ENCODE peak calls at places on chromosomes 7 and 10, in six cellular contexts. T is neural progenitor cell, Z is NT2/D1, S is right cardiac atrium, U is thoracic aorta, C is OCI-LY7. J is an unnamed sample. For H3K4me1, the result is how much of the 10 kb centered on the place peaks cover.

GRCh38 chr7:155234950-155235789 is 62.5 kb upstream of the INSIG1 start:
- DNase-seq in S (no peak), Z (no peak), U (no peak), T (no peak), C (no peak), J (no peak)

GRCh38 chr10:50884302-50884701 is 1.1 kb downstream of the A1CF start:
- DNase-seq in S (no peak), Z (no peak), T (no peak), U (no peak), C (no peak), J (no peak)

GRCh38 chr7:1087952-1088920 is at the start of gene GPER1:
- DNase-seq in S (peak), Z (no peak), U (peak), T (peak), C (peak), J (no peak)

GRCh38 chr10:20743142-20743541 is 154.0 kb downstream of the NEBL start:
- DNase-seq in S (no peak), U (no peak), Z (no peak), T (no peak), C (no peak), J (no peak)

GRCh38 chr7:157940497-157940896 is 603.7 kb downstream of the DNAJB6 start:
- DNase-seq in C (no peak), Z (no peak), S (no peak), T (no peak), U (no peak), J (no peak)

GRCh38 chr10:15898046-15898445 is 37.7 kb upstream of the MINDY3 start:
- DNase-seq in S (no peak), C (peak), U (no peak), T (no peak), Z (no peak), J (peak)

GRCh38 chr10:129089341-129089740 is 377.7 kb upstream of the MGMT start:
- DNase-seq in C (no peak), T (no peak), U (no peak), S (no peak), Z (no peak), J (no peak)

GRCh38 chr7:107613948-107614347 is 33.9 kb downstream of the BCAP29 start:
- DNase-seq in U (no peak), Z (no peak), S (no peak), T (no peak), C (no peak), J (no peak)

GRCh38 chr10:102555781-102556328 is 52.1 kb downstream of the SUFU start:
- DNase-seq in U (no peak), C (no peak), Z (no peak), T (no peak), S (no peak), J (peak)

GRCh38 chr7:81482600-81483186 is 287.2 kb downstream of the HGF start:
- DNase-seq in C (peak), T (peak), S (no peak), U (no peak), Z (no peak), J (no peak)

GRCh38 chr7:158447206-158448171 is 140.1 kb downstream of the PTPRN2 start:
- DNase-seq in Z (no peak), C (no peak), U (no peak), S (no peak), T (no peak), J (no peak)

GRCh38 chr10:70552585-70552984 is 50.0 kb downstream of the PRF1 start:
- DNase-seq in Z (no peak), T (no peak), U (no peak), S (no peak), C (no peak), J (no peak)

GRCh38 chr7:133807610-133808543 is 319.3 kb upstream of the LRGUK start:
- DNase-seq in T (no peak), S (no peak), Z (no peak), C (no peak), U (no peak), J (no peak)

GRCh38 chr10:89296227-89296648 is 5.6 kb upstream of the IFIT2 start:
- DNase-seq in S (peak), T (no peak), U (no peak), C (peak), Z (no peak), J (no peak)

GRCh38 chr10:71338728-71339495 is 19.9 kb downstream of the SLC29A3 start:
- DNase-seq in T (no peak), S (no peak), U (no peak), C (no peak), Z (no peak), J (no peak)

GRCh38 chr10:101828734-101829551 is 10.7 kb upstream of the OGA start:
- DNase-seq in C (no peak), U (no peak), T (no peak), Z (no peak), S (peak), J (no peak)

GRCh38 chr10:69225681-69226080 is 5.5 kb downstream of the HKDC1 start:
- DNase-seq in C (no peak), Z (no peak), S (no peak), U (no peak), T (no peak), J (no peak)

GRCh38 chr10:78584266-78584665 is 484.5 kb upstream of the ZMIZ1 start:
- DNase-seq in U (no peak), Z (no peak), S (no peak), C (no peak), T (no peak), J (no peak)
- H3K4me1 ChIP-seq in U (under half), Z (under half), S (under half), C (under half), T (under half), J (under half)

GRCh38 chr7:131094685-131095084 is 233.0 kb upstream of the MKLN1 start:
- DNase-seq in Z (no peak), T (no peak), C (no peak), S (no peak), U (no peak), J (no peak)

GRCh38 chr7:131098527-131098926 is 229.1 kb upstream of the MKLN1 start:
- DNase-seq in S (no peak), T (no peak), C (no peak), Z (no peak), U (no peak), J (no peak)

GRCh38 chr7:131095346-131095745 is 232.3 kb upstream of the MKLN1 start:
- DNase-seq in T (no peak), Z (no peak), S (peak), C (no peak), U (no peak), J (no peak)

GRCh38 chr7:131097662-131098376 is 229.9 kb upstream of the MKLN1 start:
- DNase-seq in U (no peak), T (no peak), C (no peak), S (no peak), Z (no peak), J (no peak)

GRCh38 chr7:131096267-131096927 is 231.3 kb upstream of the MKLN1 start:
- DNase-seq in S (no peak), U (no peak), Z (no peak), C (no peak), T (no peak), J (no peak)
- H3K4me1 ChIP-seq in S (under half), U (half or more), Z (under half), C (under half), T (under half), J (under half)

GRCh38 chr7:106074257-106074656 is 37.9 kb downstream of the SYPL1 start:
- DNase-seq in S (no peak), Z (no peak), T (no peak), C (peak), U (no peak), J (no peak)
- H3K4me1 ChIP-seq in S (under half), Z (under half), T (under half), C (half or more), U (under half), J (under half)

GRCh38 chr7:90266808-90267207 is 21.8 kb downstream of the CFAP69 start:
- DNase-seq in S (no peak), U (no peak), Z (no peak), T (no peak), C (no peak), J (no peak)
- H3K4me1 ChIP-seq in S (under half), U (under half), Z (under half), T (under half), C (under half), J (under half)

GRCh38 chr10:106931159-106931852 is 233.2 kb downstream of the SORCS1 start:
- DNase-seq in C (no peak), U (no peak), T (no peak), S (no peak), Z (no peak), J (no peak)
- H3K4me1 ChIP-seq in C (under half), U (under half), T (under half), S (under half), Z (under half), J (under half)

GRCh38 chr10:113022265-113022664 is 72.2 kb downstream of the TCF7L2 start:
- DNase-seq in U (no peak), Z (no peak), S (no peak), C (no peak), T (no peak), J (no peak)

GRCh38 chr10:113023017-113023416 is 73.0 kb downstream of the TCF7L2 start:
- DNase-seq in T (no peak), U (no peak), Z (no peak), C (no peak), S (no peak), J (no peak)

GRCh38 chr10:113020425-113020753 is 70.3 kb downstream of the TCF7L2 start:
- DNase-seq in S (no peak), U (no peak), C (no peak), T (no peak), Z (no peak), J (no peak)

GRCh38 chr10:113020838-113021237 is 70.8 kb downstream of the TCF7L2 start:
- DNase-seq in U (no peak), S (peak), C (no peak), Z (no peak), T (no peak), J (no peak)

DNA sequence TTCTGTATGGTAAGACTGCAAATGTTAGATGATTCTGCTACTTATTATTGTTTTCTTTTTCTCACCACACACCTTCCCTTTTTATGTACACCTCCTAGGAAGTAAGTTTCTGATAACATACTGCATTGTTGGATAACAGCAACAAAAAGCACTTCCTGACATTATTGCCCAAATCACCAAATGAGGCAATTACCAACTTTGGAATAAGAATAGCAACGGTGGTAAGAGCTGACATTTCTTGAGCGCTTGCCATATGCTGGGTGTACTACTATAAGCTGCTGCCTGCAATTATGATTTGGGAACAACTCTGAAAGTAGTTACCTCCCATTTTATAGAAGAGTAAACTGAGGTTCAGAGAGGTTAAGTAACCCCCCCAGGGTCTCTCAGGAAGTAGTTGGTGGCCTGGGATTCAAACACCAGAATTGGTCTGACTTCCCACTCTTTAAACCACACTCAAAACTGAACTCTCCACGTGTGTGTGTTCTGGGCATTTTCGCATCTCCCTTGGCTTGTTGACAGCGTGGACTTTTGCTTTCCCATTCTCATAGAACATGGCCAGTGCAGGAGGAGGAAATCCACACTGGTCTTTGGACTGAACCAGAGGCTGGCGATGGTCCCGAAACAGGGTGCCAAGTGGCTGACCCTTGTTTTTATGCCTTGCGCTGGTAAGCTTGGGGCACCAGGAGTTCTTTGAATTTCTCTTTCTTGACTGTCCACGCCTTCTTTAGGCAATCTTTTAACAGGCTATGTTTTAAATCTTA is 71.4 kb downstream of the TCF7L2 start:
- DNase-seq in C (no peak), S (peak), U (no peak), Z (no peak), T (no peak), J (no peak)
- H3K4me1 ChIP-seq in C (under half), S (under half), U (half or more), Z (under half), T (under half), J (under half)

GRCh38 chr7:150398965-150399320 is 19.8 kb downstream of the ZNF775 start:
- DNase-seq in T (no peak), Z (no peak), C (no peak), S (no peak), U (no peak), J (no peak)

GRCh38 chr7:150399421-150399820 is 20.3 kb downstream of the ZNF775 start:
- DNase-seq in T (no peak), U (no peak), Z (no peak), C (no peak), S (no peak), J (no peak)

GRCh38 chr7:150400779-150401423 is 21.8 kb downstream of the ZNF775 start:
- DNase-seq in Z (no peak), S (no peak), U (no peak), T (no peak), C (no peak), J (no peak)

GRCh38 chr7:150401424-150401790 is 22.3 kb downstream of the ZNF775 start:
- DNase-seq in C (no peak), Z (no peak), S (no peak), T (no peak), U (no peak), J (no peak)

DNA sequence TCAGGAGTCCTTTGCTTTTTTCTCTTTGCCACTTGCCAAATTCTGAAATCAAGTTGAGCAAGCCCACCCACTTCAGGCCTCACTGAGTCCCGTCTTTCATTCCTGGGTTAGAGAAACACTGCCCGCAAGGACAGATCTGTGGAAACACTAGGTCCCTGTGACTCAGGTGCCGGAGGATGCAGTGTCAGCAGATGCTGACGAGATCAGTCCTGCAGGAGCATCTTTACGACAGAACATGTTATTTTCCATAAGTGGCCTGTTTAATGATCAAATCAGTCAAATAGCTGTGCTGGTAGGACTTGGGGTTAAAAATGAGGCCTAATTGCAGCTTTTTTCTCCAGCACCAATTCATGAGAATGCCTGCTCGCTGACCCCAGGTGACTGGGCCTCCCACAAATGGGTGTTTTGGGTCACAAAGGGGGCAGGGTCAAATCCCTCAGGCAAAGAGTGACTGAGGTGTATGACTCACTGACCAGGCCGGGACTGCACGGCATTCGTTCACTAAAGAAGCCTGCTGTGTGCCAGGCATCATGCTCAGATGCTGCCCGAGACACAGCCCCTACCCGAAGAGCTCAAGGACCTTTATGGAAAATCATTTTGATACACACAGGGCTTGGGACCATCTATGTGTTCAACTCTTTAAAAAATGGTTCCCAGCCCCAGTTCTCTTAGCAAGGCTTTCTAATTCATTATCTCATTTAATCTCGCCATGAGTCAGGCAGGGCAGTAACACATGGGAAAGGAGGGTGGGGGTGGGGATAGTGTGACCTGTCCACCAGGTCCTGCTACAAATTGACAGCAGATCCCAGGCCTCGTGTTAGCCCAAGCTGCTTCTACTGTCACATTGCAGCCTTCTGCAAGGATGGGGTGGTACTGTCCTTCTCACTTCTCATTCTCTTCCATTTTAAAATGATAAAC is 21.0 kb downstream of the ZNF775 start:
- DNase-seq in C (no peak), U (no peak), S (no peak), Z (peak), T (no peak), J (peak)
- H3K4me1 ChIP-seq in C (under half), U (under half), S (under half), Z (under half), T (half or more), J (under half)

GRCh38 chr10:73734028-73734720 is 10.0 kb upstream of the SEC24C start:
- DNase-seq in S (no peak), Z (no peak), C (no peak), T (no peak), U (no peak), J (no peak)

GRCh38 chr10:73732931-73733623 is 11.1 kb upstream of the SEC24C start:
- DNase-seq in T (no peak), Z (no peak), S (peak), U (no peak), C (no peak), J (no peak)

GRCh38 chr10:73730153-73730906 is 13.8 kb upstream of the SEC24C start:
- DNase-seq in Z (peak), T (peak), S (peak), U (peak), C (peak), J (peak)

GRCh38 chr10:73731588-73732375 is 12.4 kb upstream of the SEC24C start:
- DNase-seq in C (no peak), T (no peak), Z (no peak), S (peak), U (no peak), J (no peak)

GRCh38 chr10:73732426-73732825 is 11.7 kb upstream of the SEC24C start:
- DNase-seq in Z (no peak), U (no peak), T (no peak), C (no peak), S (peak), J (no peak)
- H3K4me1 ChIP-seq in Z (under half), U (under half), T (under half), C (under half), S (under half), J (under half)

GRCh38 chr7:151245360-151246160 is 2.9 kb downstream of the SMARCD3 start:
- DNase-seq in S (peak), Z (no peak), C (peak), U (no peak), T (peak), J (no peak)

GRCh38 chr7:151247611-151248176 is 800 bp downstream of the SMARCD3 start:
- DNase-seq in S (peak), Z (no peak), T (peak), C (no peak), U (no peak), J (no peak)

GRCh38 chr7:151248191-151249033 is at the start of gene SMARCD3:
- DNase-seq in U (no peak), Z (no peak), T (peak), C (peak), S (peak), J (no peak)

GRCh38 chr7:151246161-151247015 is 2.1 kb downstream of the SMARCD3 start:
- DNase-seq in U (no peak), Z (no peak), S (no peak), C (no peak), T (peak), J (no peak)

DNA sequence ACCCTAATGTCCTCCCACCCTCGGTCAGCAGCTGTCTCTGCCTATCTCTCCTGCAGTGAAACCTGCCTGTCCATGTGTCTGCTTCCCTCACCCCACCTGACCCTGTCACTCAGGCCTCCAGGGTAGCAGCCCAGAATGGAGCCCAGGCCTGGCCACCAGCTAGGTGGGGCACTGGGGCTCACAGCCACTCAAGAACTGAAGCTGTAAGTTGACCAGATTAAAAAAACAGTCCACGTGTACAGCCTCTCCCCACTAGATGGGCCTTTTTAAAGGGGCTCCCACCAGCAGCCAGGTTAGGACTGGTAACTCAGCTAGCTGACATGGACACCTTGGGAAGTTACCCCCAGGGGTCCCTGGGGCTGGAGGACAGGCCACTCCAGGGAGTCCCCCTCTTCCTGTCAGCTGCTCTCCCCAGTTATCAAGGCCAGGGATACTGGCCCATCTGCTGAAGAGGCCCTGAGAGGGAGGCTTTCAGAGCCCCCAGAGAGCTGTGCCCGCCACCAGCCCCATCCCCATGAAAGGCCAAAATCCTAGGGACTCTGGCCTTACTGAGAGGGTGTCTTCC is 1.4 kb downstream of the SMARCD3 start:
- DNase-seq in U (no peak), C (no peak), Z (no peak), T (no peak), S (peak), J (no peak)
- H3K4me1 ChIP-seq in U (half or more), C (half or more), Z (under half), T (half or more), S (under half), J (under half)